ENCODE peak calls at places on chromosomes 12 and 14, in nine cellular contexts. L is WTC11; G is fibroblast of the aortic adventitia; E is lower leg skin; Y is CD8-positive, alpha-beta T cell; F is astrocyte of the cerebellum; Q is HCT116; R is Peyer's patch; N is ascending aorta. O is an unnamed sample.

GRCh38 chr14:69312608-69313007 is 52.6 kb downstream of the GALNT16 start:
- DNase-seq in L (no peak), G (no peak), E (no peak), Y (no peak), F (no peak), Q (no peak), R (no peak), N (no peak), O (no peak)

GRCh38 chr12:109991586-109991985 is 4.6 kb downstream of the GIT2 start:
- DNase-seq in L (no peak), G (no peak), E (no peak), Y (no peak), F (no peak), Q (no peak), R (no peak), N (no peak), O (no peak)

GRCh38 chr14:52546318-52546670 is 6.0 kb downstream of the TXNDC16 start:
- DNase-seq in L (no peak), G (no peak), E (no peak), Y (no peak), F (no peak), Q (no peak), R (no peak), N (no peak), O (no peak)

GRCh38 chr14:68214431-68214830 is 394.9 kb downstream of the RAD51B start:
- DNase-seq in L (no peak), G (no peak), E (no peak), Y (no peak), F (no peak), Q (no peak), R (no peak), N (no peak), O (no peak)

GRCh38 chr12:62103736-62104135 is 156.5 kb upstream of the USP15 start:
- DNase-seq in L (no peak), G (no peak), E (no peak), Y (no peak), F (no peak), Q (no peak), R (no peak), N (no peak), O (no peak)

GRCh38 chr12:92439397-92439779 is 263.4 kb upstream of the PLEKHG7 start:
- DNase-seq in L (no peak), G (peak), E (peak), Y (no peak), F (peak), Q (no peak), R (no peak), N (no peak), O (no peak)

GRCh38 chr12:31896514-31897039 is 62.6 kb upstream of the RESF1 start:
- DNase-seq in L (no peak), G (peak), E (no peak), Y (peak), F (no peak), Q (no peak), R (no peak), N (peak), O (no peak)

GRCh38 chr12:88725592-88726143 is 145.4 kb upstream of the KITLG start:
- DNase-seq in L (no peak), G (no peak), E (no peak), Y (no peak), F (no peak), Q (no peak), R (no peak), N (no peak), O (no peak)

GRCh38 chr14:77303417-77304156 is 17.1 kb downstream of the POMT2 start:
- DNase-seq in L (no peak), G (peak), E (peak), Y (peak), F (peak), Q (peak), R (no peak), N (no peak), O (no peak)

GRCh38 chr14:96255501-96256366 is at the start of gene BDKRB1:
- DNase-seq in L (no peak), G (peak), E (no peak), Y (no peak), F (no peak), Q (no peak), R (peak), N (no peak), O (no peak)

GRCh38 chr12:105773501-105773900 is 365.3 kb downstream of the NUAK1 start:
- DNase-seq in L (no peak), G (no peak), E (no peak), Y (no peak), F (no peak), Q (no peak), R (no peak), N (no peak), O (no peak)

GRCh38 chr14:50342211-50343080 is 30.3 kb downstream of the DMAC2L start:
- DNase-seq in L (peak), G (peak), E (peak), Y (peak), F (peak), Q (no peak), R (no peak), N (no peak), O (no peak)

GRCh38 chr12:111034148-111034910 is 114.0 kb upstream of the MYL2 start:
- DNase-seq in L (peak), G (no peak), E (no peak), Y (no peak), F (no peak), Q (no peak), R (no peak), N (no peak), O (no peak)

GRCh38 chr14:77889971-77890442 is 90.1 kb downstream of the ADCK1 start:
- DNase-seq in L (no peak), G (peak), E (no peak), Y (no peak), F (peak), Q (no peak), R (no peak), N (no peak), O (no peak)

GRCh38 chr12:105573574-105573973 is 243.1 kb downstream of the C12orf75 start:
- DNase-seq in L (no peak), G (no peak), E (no peak), Y (no peak), F (no peak), Q (no peak), R (no peak), N (no peak), O (no peak)

GRCh38 chr12:31906581-31907286 is 52.5 kb upstream of the RESF1 start:
- DNase-seq in L (no peak), G (no peak), E (no peak), Y (no peak), F (no peak), Q (no peak), R (no peak), N (no peak), O (no peak)

GRCh38 chr12:128823216-128823915 is 392 bp downstream of the SLC15A4 start:
- DNase-seq in L (peak), G (no peak), E (no peak), Y (no peak), F (no peak), Q (no peak), R (peak), N (no peak), O (no peak)

GRCh38 chr14:66360526-66360925 is 125.6 kb upstream of the CCDC196 start:
- DNase-seq in L (no peak), G (no peak), E (no peak), Y (no peak), F (no peak), Q (no peak), R (no peak), N (no peak), O (no peak)

GRCh38 chr12:128052341-128052740 is 214.6 kb upstream of the TMEM132C start:
- DNase-seq in L (no peak), G (peak), E (no peak), Y (no peak), F (no peak), Q (no peak), R (no peak), N (no peak), O (no peak)

GRCh38 chr12:121799175-121799841 is 4.5 kb upstream of the SETD1B start:
- DNase-seq in L (no peak), G (peak), E (peak), Y (peak), F (no peak), Q (peak), R (peak), N (peak), O (peak)

GRCh38 chr14:23113346-23114119 is 5.5 kb downstream of the CEBPE start:
- DNase-seq in L (no peak), G (peak), E (no peak), Y (no peak), F (no peak), Q (no peak), R (no peak), N (no peak), O (no peak)

GRCh38 chr14:81147140-81147897 is 73.4 kb downstream of the GTF2A1 start:
- DNase-seq in L (no peak), G (no peak), E (no peak), Y (no peak), F (no peak), Q (no peak), R (no peak), N (no peak), O (no peak)

GRCh38 chr12:106091421-106091820 is 47.3 kb downstream of the NUAK1 start:
- DNase-seq in L (no peak), G (no peak), E (no peak), Y (no peak), F (no peak), Q (no peak), R (no peak), N (no peak), O (no peak)

GRCh38 chr14:92524603-92525185 is 11.1 kb downstream of the RIN3 start:
- DNase-seq in L (no peak), G (no peak), E (no peak), Y (no peak), F (no peak), Q (no peak), R (no peak), N (no peak), O (no peak)

GRCh38 chr12:60399064-60399463 is 803.2 kb downstream of the SLC16A7 start:
- DNase-seq in L (no peak), G (no peak), E (no peak), Y (no peak), F (no peak), Q (no peak), R (no peak), N (no peak), O (no peak)

GRCh38 chr12:79690606-79691298 is at the start of gene PAWR:
- DNase-seq in L (peak), G (peak), E (peak), Y (peak), F (peak), Q (peak), R (peak), N (no peak), O (peak)

GRCh38 chr12:22276846-22277245 is 57.7 kb downstream of the ST8SIA1 start:
- DNase-seq in L (no peak), G (no peak), E (no peak), Y (no peak), F (no peak), Q (no peak), R (no peak), N (no peak), O (no peak)

GRCh38 chr12:75489613-75490210 is 9.2 kb downstream of the GLIPR1 start:
- DNase-seq in L (no peak), G (peak), E (no peak), Y (no peak), F (no peak), Q (peak), R (no peak), N (no peak), O (no peak)

GRCh38 chr12:62205348-62205747 is 54.9 kb upstream of the USP15 start:
- DNase-seq in L (no peak), G (no peak), E (no peak), Y (no peak), F (no peak), Q (no peak), R (no peak), N (no peak), O (no peak)

GRCh38 chr14:50792634-50793068 is 38.3 kb downstream of the NIN start:
- DNase-seq in L (no peak), G (no peak), E (no peak), Y (no peak), F (no peak), Q (no peak), R (no peak), N (no peak), O (no peak)

GRCh38 chr14:64112859-64113258 is 181.3 kb downstream of the ESR2 start:
- DNase-seq in L (no peak), G (no peak), E (no peak), Y (no peak), F (no peak), Q (no peak), R (peak), N (no peak), O (no peak)

GRCh38 chr14:41062826-41063225 is 543.9 kb upstream of the LRFN5 start:
- DNase-seq in L (no peak), G (no peak), E (no peak), Y (no peak), F (no peak), Q (peak), R (no peak), N (no peak), O (no peak)

GRCh38 chr12:22610148-22610547 is 14.8 kb upstream of the ETNK1 start:
- DNase-seq in L (no peak), G (no peak), E (no peak), Y (no peak), F (no peak), Q (no peak), R (no peak), N (no peak), O (no peak)

GRCh38 chr12:68975811-68976210 is 42.8 kb upstream of the CPM start:
- DNase-seq in L (no peak), G (no peak), E (no peak), Y (no peak), F (no peak), Q (no peak), R (no peak), N (no peak), O (no peak)

GRCh38 chr12:49282302-49282701 is 12.6 kb upstream of the PRPH start:
- DNase-seq in L (no peak), G (no peak), E (no peak), Y (no peak), F (no peak), Q (no peak), R (no peak), N (no peak), O (no peak)

DNA sequence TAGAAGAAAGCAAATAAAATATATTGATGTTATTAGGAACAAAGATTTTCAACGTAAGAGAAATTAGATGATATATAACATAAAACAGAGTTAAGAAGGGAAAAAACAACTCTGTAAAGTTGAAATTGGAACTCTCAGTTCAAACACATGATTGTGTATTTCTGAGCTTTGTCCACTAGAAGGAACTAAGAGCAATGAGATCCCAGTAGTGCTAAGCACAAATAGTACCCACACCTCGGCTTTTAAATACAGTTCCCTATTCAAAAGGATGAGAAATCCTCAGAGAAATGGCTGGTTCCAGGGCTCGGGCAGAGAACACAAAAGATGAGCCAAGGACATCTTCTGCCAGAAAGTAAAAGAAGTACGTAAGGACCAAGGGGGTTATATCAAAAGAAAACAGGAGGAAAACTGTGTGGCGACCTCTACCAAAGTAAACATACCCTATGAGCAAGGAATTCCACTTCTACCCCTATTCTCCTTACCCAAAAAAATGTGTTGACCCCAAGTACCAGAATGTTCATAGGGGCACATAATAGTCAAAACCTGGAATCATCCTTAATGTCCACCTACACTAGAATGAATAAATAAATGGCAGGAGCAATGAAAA is 96.6 kb downstream of the SPTSSA start:
- DNase-seq in L (no peak), G (peak), E (no peak), Y (no peak), F (no peak), Q (no peak), R (no peak), N (no peak), O (no peak)
- TF ChIP-seq CTCF in L (no peak), G (peak), E (no peak), Y (no peak), F (peak), Q (no peak), R (no peak), N (peak), O (peak)

GRCh38 chr12:47549258-47549657 is 156.6 kb downstream of the RPAP3 start:
- DNase-seq in L (no peak), G (no peak), E (no peak), Y (no peak), F (no peak), Q (no peak), R (no peak), N (no peak), O (no peak)

GRCh38 chr12:47554046-47554653 is 151.7 kb downstream of the RPAP3 start:
- DNase-seq in L (no peak), G (no peak), E (no peak), Y (no peak), F (no peak), Q (no peak), R (no peak), N (no peak), O (no peak)

GRCh38 chr12:47553266-47553665 is 152.6 kb downstream of the RPAP3 start:
- DNase-seq in L (no peak), G (no peak), E (no peak), Y (no peak), F (no peak), Q (no peak), R (no peak), N (no peak), O (no peak)

GRCh38 chr12:47547077-47547476 is 158.8 kb downstream of the RPAP3 start:
- DNase-seq in L (no peak), G (peak), E (no peak), Y (no peak), F (no peak), Q (no peak), R (no peak), N (no peak), O (no peak)

DNA sequence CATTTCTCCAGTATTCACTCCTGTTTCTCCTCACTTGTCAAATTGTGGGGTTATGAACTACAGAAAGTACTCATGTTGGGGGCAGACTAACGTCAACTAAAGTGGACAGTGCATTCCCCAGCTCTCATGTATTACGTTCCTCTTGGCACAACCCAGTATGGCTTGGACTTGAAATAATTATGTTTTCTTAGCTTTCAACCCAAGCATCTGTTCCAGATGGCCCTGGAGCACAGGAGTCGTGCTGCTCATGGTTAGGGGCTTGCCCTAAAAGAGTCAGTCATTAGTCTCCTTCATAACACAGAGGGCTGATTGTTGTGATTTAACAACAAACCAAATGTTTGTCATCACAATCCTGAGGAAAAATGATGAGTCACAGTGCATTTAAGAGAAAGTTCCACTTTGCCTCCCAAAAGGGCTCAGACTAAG is 154.4 kb downstream of the RPAP3 start:
- DNase-seq in L (no peak), G (peak), E (no peak), Y (no peak), F (no peak), Q (no peak), R (no peak), N (no peak), O (no peak)
- TF ChIP-seq CTCF in L (no peak), G (no peak), E (no peak), Y (no peak), F (no peak), Q (no peak), R (no peak), N (no peak), O (no peak)

GRCh38 chr12:25557830-25558436 is 4.8 kb upstream of the LMNTD1 start:
- DNase-seq in L (peak), G (peak), E (no peak), Y (no peak), F (peak), Q (peak), R (no peak), N (no peak), O (no peak)
- TF ChIP-seq CTCF in L (peak), G (peak), E (no peak), Y (no peak), F (peak), Q (peak), R (no peak), N (no peak), O (no peak)

GRCh38 chr12:57848208-57848607 is 1.7 kb upstream of the CTDSP2 start:
- DNase-seq in L (no peak), G (no peak), E (no peak), Y (no peak), F (no peak), Q (no peak), R (no peak), N (no peak), O (no peak)

GRCh38 chr12:57844725-57845477 is 1.6 kb downstream of the CTDSP2 start:
- DNase-seq in L (peak), G (peak), E (peak), Y (no peak), F (no peak), Q (peak), R (no peak), N (peak), O (peak)

GRCh38 chr12:57845478-57846284 is 848 bp downstream of the CTDSP2 start:
- DNase-seq in L (peak), G (peak), E (peak), Y (peak), F (no peak), Q (no peak), R (peak), N (peak), O (no peak)

GRCh38 chr12:57846285-57846576 is 298 bp downstream of the CTDSP2 start:
- DNase-seq in L (no peak), G (no peak), E (no peak), Y (peak), F (no peak), Q (no peak), R (no peak), N (no peak), O (no peak)

GRCh38 chr12:57846577-57847319 is at the start of gene CTDSP2:
- DNase-seq in L (peak), G (peak), E (peak), Y (peak), F (peak), Q (peak), R (peak), N (peak), O (peak)
- TF ChIP-seq CTCF in L (no peak), G (no peak), E (no peak), Y (no peak), F (no peak), Q (no peak), R (no peak), N (no peak), O (peak)

GRCh38 chr12:53757095-53757770 is 5.5 kb upstream of the CISTR start:
- DNase-seq in L (peak), G (peak), E (peak), Y (peak), F (peak), Q (peak), R (peak), N (peak), O (peak)
- TF ChIP-seq CTCF in L (peak), G (peak), E (peak), Y (peak), F (peak), Q (peak), R (peak), N (peak), O (peak)

O was measured in thoracic aorta.